ENCODE peak calls at places on chromosomes 7 and 10, in four cellular contexts. A, F, Q and M are unnamed samples.

GRCh38 chr10:46543379-46544014 is 13.0 kb downstream of the GPRIN2 start:
- DNase-seq in A (no peak), F (peak), Q (no peak), M (no peak)

GRCh38 chr10:15314482-15315070 is 56.5 kb downstream of the FAM171A1 start:
- DNase-seq in A (no peak), F (no peak), Q (no peak), M (no peak)

GRCh38 chr10:80660736-80661135 is 123.0 kb downstream of the SH2D4B start:
- DNase-seq in A (no peak), F (no peak), Q (no peak), M (no peak)

GRCh38 chr10:3772349-3773222 is 12.4 kb downstream of the KLF6 start:
- DNase-seq in A (no peak), F (no peak), Q (no peak), M (no peak)

GRCh38 chr7:906776-907157 is 30.4 kb downstream of the GET4 start:
- DNase-seq in A (no peak), F (no peak), Q (no peak), M (no peak)

GRCh38 chr10:11670311-11670825 is 58.9 kb upstream of the USP6NL start:
- DNase-seq in A (no peak), F (no peak), Q (no peak), M (no peak)

GRCh38 chr7:106425017-106425719 is 140.4 kb upstream of the NAMPT start:
- DNase-seq in A (no peak), F (peak), Q (no peak), M (peak)

GRCh38 chr7:105268511-105269392 is 120.0 kb downstream of the SRPK2 start:
- DNase-seq in A (no peak), F (no peak), Q (no peak), M (no peak)

GRCh38 chr10:106618611-106619010 is 545.9 kb downstream of the SORCS1 start:
- DNase-seq in A (no peak), F (no peak), Q (no peak), M (no peak)

GRCh38 chr7:97460433-97460832 is 271.5 kb upstream of the TAC1 start:
- DNase-seq in A (no peak), F (no peak), Q (no peak), M (no peak)

GRCh38 chr7:57274535-57275283 is 142.5 kb upstream of the ZNF479 start:
- DNase-seq in A (no peak), F (no peak), Q (no peak), M (no peak)

GRCh38 chr10:19003341-19003740 is 45.3 kb upstream of the MALRD1 start:
- DNase-seq in A (no peak), F (no peak), Q (no peak), M (no peak)

GRCh38 chr10:97081621-97082235 is 104.0 kb downstream of the SLIT1 start:
- DNase-seq in A (no peak), F (peak), Q (no peak), M (no peak)

GRCh38 chr10:62915192-62915591 is 99.0 kb upstream of the EGR2 start:
- DNase-seq in A (no peak), F (no peak), Q (no peak), M (no peak)

GRCh38 chr10:78470267-78471103 is 436.8 kb downstream of the RPS24 start:
- DNase-seq in A (peak), F (no peak), Q (peak), M (peak)

GRCh38 chr7:137563986-137564385 is 220.5 kb upstream of the PTN start:
- DNase-seq in A (no peak), F (no peak), Q (no peak), M (no peak)

GRCh38 chr7:24346129-24346528 is 62.1 kb downstream of the NPY start:
- DNase-seq in A (no peak), F (no peak), Q (no peak), M (no peak)

GRCh38 chr7:100127866-100128601 is 1.3 kb downstream of the MBLAC1 start:
- DNase-seq in A (no peak), F (peak), Q (no peak), M (no peak)

GRCh38 chr7:83934118-83934734 is 260.4 kb downstream of the SEMA3A start:
- DNase-seq in A (peak), F (no peak), Q (no peak), M (no peak)

GRCh38 chr7:25968205-25968993 is 183.6 kb upstream of the NFE2L3 start:
- DNase-seq in A (no peak), F (peak), Q (no peak), M (no peak)